ENCODE peak calls at places on chromosomes 5 and 9, in six cellular contexts. D, M, W, B, K and R are unnamed samples.
A peak's percentile ranks its signal among the peaks of the same experiment; 100 is the strongest.

GRCh38 chr9:135480071-135480941 is 724 bp downstream of the PPP1R26 start:
- DNase-seq in D (no peak), B (peak; percentile 73), W (peak; percentile 54), K (peak; percentile 69), M (no peak), R (peak; percentile 46)

GRCh38 chr9:97985058-97985861 is 2.1 kb downstream of the ANP32B start:
- DNase-seq in D (no peak), W (no peak), K (no peak), M (no peak), B (peak; percentile 68), R (no peak)

GRCh38 chr5:57383093-57383861 is 99.3 kb downstream of the ACTBL2 start:
- DNase-seq in M (no peak), B (peak; percentile 49), K (peak; percentile 90), W (peak; percentile 47), D (peak; percentile 73), R (no peak)

GRCh38 chr5:113090336-113091106 is 113.9 kb downstream of the DCP2 start:
- DNase-seq in B (peak; percentile 66), D (no peak), K (no peak), M (no peak), W (no peak), R (no peak)

GRCh38 chr9:7058539-7058938 is 300.8 kb downstream of the KDM4C start:
- DNase-seq in M (no peak), B (no peak), W (no peak), D (no peak), K (no peak), R (no peak)

GRCh38 chr5:173493846-173494245 is 122.6 kb downstream of the BOD1 start:
- DNase-seq in K (no peak), W (no peak), B (no peak), M (no peak), D (no peak), R (no peak)

GRCh38 chr5:127561254-127561653 is 43.8 kb downstream of the PRRC1 start:
- DNase-seq in K (peak; percentile 67), D (no peak), M (no peak), W (no peak), B (no peak), R (no peak)

GRCh38 chr9:90300901-90301688 is 341.5 kb downstream of the DIRAS2 start:
- DNase-seq in D (peak; percentile 89), K (peak; percentile 93), M (no peak), B (no peak), W (peak; percentile 56), R (peak; percentile 17)

GRCh38 chr5:108579236-108579635 is 168.5 kb upstream of the FER start:
- DNase-seq in M (no peak), B (no peak), K (no peak), W (no peak), D (no peak), R (no peak)

GRCh38 chr5:96537386-96537785 is 104.3 kb upstream of the PCSK1 start:
- DNase-seq in W (no peak), B (no peak), D (peak; percentile 26), M (no peak), K (peak; percentile 46), R (no peak)

GRCh38 chr9:115396071-115396529 is 278.1 kb upstream of the TNC start:
- DNase-seq in K (no peak), W (no peak), D (no peak), B (no peak), M (no peak), R (no peak)

GRCh38 chr5:57889558-57889957 is 406.9 kb upstream of the ACTBL2 start:
- DNase-seq in D (peak; percentile 4), M (no peak), W (no peak), K (peak; percentile 66), B (no peak), R (no peak)

GRCh38 chr9:78918976-78919375 is 622.1 kb downstream of the PSAT1 start:
- DNase-seq in D (no peak), M (no peak), K (peak; percentile 12), W (no peak), B (no peak), R (no peak)

GRCh38 chr5:15791274-15791673 is 291.3 kb downstream of the FBXL7 start:
- DNase-seq in K (no peak), B (no peak), W (no peak), D (peak; percentile 23), M (no peak), R (no peak)

GRCh38 chr9:77977210-77977611 is 54.4 kb downstream of the GNAQ start:
- DNase-seq in D (peak; percentile 62), W (peak; percentile 74), K (peak; percentile 62), B (peak; percentile 83), M (peak; percentile 3), R (peak; percentile 62)

GRCh38 chr9:25716220-25716872 is 38.1 kb upstream of the TUSC1 start:
- DNase-seq in B (no peak), W (peak; percentile 19), M (no peak), D (peak; percentile 47), K (peak; percentile 74), R (no peak)

GRCh38 chr5:125412561-125413535 is 666.4 kb upstream of the ZNF608 start:
- DNase-seq in M (no peak), D (peak; percentile 83), K (peak; percentile 49), B (peak; percentile 85), W (peak; percentile 74), R (peak; percentile 61)

GRCh38 chr9:133127340-133127981 is 6.4 kb upstream of the RALGDS start:
- DNase-seq in B (peak; percentile 74), M (no peak), K (no peak), W (peak; percentile 74), D (no peak), R (no peak)

GRCh38 chr9:110967196-110967595 is 71.1 kb downstream of the LPAR1 start:
- DNase-seq in B (no peak), D (no peak), M (no peak), W (no peak), K (no peak), R (no peak)

GRCh38 chr5:53884411-53884810 is 324.0 kb downstream of the NDUFS4 start:
- DNase-seq in W (no peak), M (no peak), D (no peak), B (no peak), K (no peak), R (no peak)

GRCh38 chr9:6711403-6711802 is 46.4 kb upstream of the KDM4C start:
- DNase-seq in W (no peak), K (peak; percentile 35), D (peak; percentile 32), M (no peak), B (no peak), R (no peak)

GRCh38 chr5:140828402-140828737 is 610 bp downstream of the PCDHA6 start:
- DNase-seq in K (no peak), B (no peak), M (no peak), D (no peak), W (no peak), R (no peak)

GRCh38 chr9:119298076-119298853 is 71.0 kb downstream of the BRINP1 start:
- DNase-seq in W (no peak), D (no peak), B (no peak), M (no peak), K (no peak), R (no peak)

GRCh38 chr5:152978141-152978835 is 512.2 kb upstream of the GRIA1 start:
- DNase-seq in B (no peak), M (no peak), D (no peak), K (no peak), W (no peak), R (no peak)

GRCh38 chr5:68217476-68217984 is 2.0 kb downstream of the PIK3R1 start:
- DNase-seq in W (no peak), D (no peak), M (no peak), B (no peak), K (no peak), R (no peak)

GRCh38 chr9:121550569-121551512 is 51.2 kb upstream of the GGTA1 start:
- DNase-seq in B (peak; percentile 93), M (peak; percentile 16), K (peak; percentile 57), W (peak; percentile 83), D (peak; percentile 33), R (peak; percentile 79)

GRCh38 chr5:146710348-146710747 is 168.2 kb downstream of the PPP2R2B start:
- DNase-seq in W (no peak), B (no peak), K (no peak), D (no peak), M (no peak), R (no peak)

GRCh38 chr5:157109744-157110143 is 900 bp upstream of the HAVCR2 start:
- DNase-seq in M (no peak), B (no peak), K (no peak), W (no peak), D (no peak), R (no peak)

GRCh38 chr5:76341935-76342334 is 61.1 kb upstream of the IQGAP2 start:
- DNase-seq in M (no peak), B (no peak), K (no peak), W (no peak), D (no peak), R (no peak)

GRCh38 chr9:136567651-136568287 is 21.9 kb upstream of the NOTCH1 start:
- DNase-seq in M (no peak), D (no peak), K (peak; percentile 89), W (peak; percentile 83), B (peak; percentile 89), R (peak; percentile 73)

GRCh38 chr5:137636846-137637515 is 98.9 kb downstream of the KLHL3 start:
- DNase-seq in D (no peak), M (no peak), K (no peak), W (no peak), B (no peak), R (no peak)

GRCh38 chr5:123206618-123207320 is 117.7 kb downstream of the PRDM6 start:
- DNase-seq in K (peak; percentile 18), B (no peak), M (no peak), D (peak; percentile 36), W (no peak), R (no peak)

GRCh38 chr9:68750786-68751185 is 45.7 kb downstream of the PIP5K1B start:
- DNase-seq in K (no peak), D (no peak), W (no peak), M (no peak), B (no peak), R (no peak)

GRCh38 chr5:32100230-32100629 is 73.9 kb downstream of the GOLPH3 start:
- DNase-seq in W (no peak), B (no peak), D (peak; percentile 29), M (no peak), K (no peak), R (no peak)

GRCh38 chr9:131831380-131832165 is 91.7 kb upstream of the RAPGEF1 start:
- DNase-seq in W (no peak), M (no peak), K (no peak), D (no peak), B (no peak), R (no peak)

GRCh38 chr5:83919071-83920041 is 198.7 kb upstream of the HAPLN1 start:
- DNase-seq in W (no peak), K (no peak), M (no peak), B (no peak), D (no peak), R (no peak)

GRCh38 chr9:99828417-99829176 is 6.9 kb downstream of the NR4A3 start:
- DNase-seq in W (peak; percentile 31), M (no peak), D (no peak), K (no peak), B (peak; percentile 67), R (no peak)

GRCh38 chr5:126683912-126684311 is 83.2 kb downstream of the PHAX start:
- DNase-seq in W (no peak), M (no peak), K (no peak), B (no peak), D (no peak), R (no peak)